ENCODE peak calls at places on chromosomes 4 and X, in five cellular contexts. One of them, this sample, is unnamed.

GRCh38 chr4:186734251-186734650 is 10.6 kb upstream of the FAT1 start:
- DNase-seq in MG63: no peak
- DNase-seq in CD8-positive, alpha-beta memory T cell: no peak
- DNase-seq in AG04450: no peak
- DNase-seq in iPS DF 6.9: no peak
- DNase-seq in this sample: no peak

GRCh38 chrX:74931214-74931613 is 6.0 kb upstream of the NEXMIF start:
- DNase-seq in MG63: no peak
- DNase-seq in CD8-positive, alpha-beta memory T cell: no peak
- DNase-seq in AG04450: no peak
- DNase-seq in iPS DF 6.9: peak; percentile 1
- DNase-seq in this sample: no peak

GRCh38 chrX:65871671-65872311 is 168.1 kb downstream of the VSIG4 start:
- DNase-seq in MG63: peak; percentile 2
- DNase-seq in CD8-positive, alpha-beta memory T cell: no peak
- DNase-seq in AG04450: no peak
- DNase-seq in iPS DF 6.9: peak; percentile 25
- DNase-seq in this sample: no peak

GRCh38 chr4:107279729-107280128 is 243.6 kb upstream of the DKK2 start:
- DNase-seq in MG63: no peak
- DNase-seq in CD8-positive, alpha-beta memory T cell: no peak
- DNase-seq in AG04450: no peak
- DNase-seq in iPS DF 6.9: no peak
- DNase-seq in this sample: no peak

GRCh38 chrX:153704021-153704526 is 16.3 kb downstream of the SLC6A8 start:
- DNase-seq in MG63: no peak
- DNase-seq in CD8-positive, alpha-beta memory T cell: no peak
- DNase-seq in AG04450: no peak
- DNase-seq in iPS DF 6.9: no peak
- DNase-seq in this sample: no peak

GRCh38 chr4:127799711-127800110 is 17.6 kb downstream of the HSPA4L start:
- DNase-seq in MG63: no peak
- DNase-seq in CD8-positive, alpha-beta memory T cell: no peak
- DNase-seq in AG04450: no peak
- DNase-seq in iPS DF 6.9: no peak
- DNase-seq in this sample: no peak

GRCh38 chrX:123348468-123348867 is 164.4 kb downstream of the GRIA3 start:
- DNase-seq in MG63: no peak
- DNase-seq in CD8-positive, alpha-beta memory T cell: no peak
- DNase-seq in AG04450: no peak
- DNase-seq in iPS DF 6.9: no peak
- DNase-seq in this sample: no peak

GRCh38 chr4:165692082-165692481 is 181.0 kb upstream of the TLL1 start:
- DNase-seq in MG63: no peak
- DNase-seq in CD8-positive, alpha-beta memory T cell: no peak
- DNase-seq in AG04450: no peak
- DNase-seq in iPS DF 6.9: no peak
- DNase-seq in this sample: no peak

GRCh38 chr4:156505341-156505955 is 466.2 kb downstream of the PDGFC start:
- DNase-seq in MG63: no peak
- DNase-seq in CD8-positive, alpha-beta memory T cell: no peak
- DNase-seq in AG04450: no peak
- DNase-seq in iPS DF 6.9: no peak
- DNase-seq in this sample: no peak

GRCh38 chr4:185839204-185839712 is 27.3 kb upstream of the SORBS2 start:
- DNase-seq in MG63: peak; percentile 95
- DNase-seq in CD8-positive, alpha-beta memory T cell: no peak
- DNase-seq in AG04450: peak; percentile 77
- DNase-seq in iPS DF 6.9: peak; percentile 89
- DNase-seq in this sample: no peak

GRCh38 chrX:16772460-16772859 is 13.8 kb upstream of the TXLNG start:
- DNase-seq in MG63: no peak
- DNase-seq in CD8-positive, alpha-beta memory T cell: no peak
- DNase-seq in AG04450: no peak
- DNase-seq in iPS DF 6.9: no peak
- DNase-seq in this sample: no peak

GRCh38 chr4:102627831-102628523 is 126.8 kb downstream of the NFKB1 start:
- DNase-seq in MG63: peak; percentile 50
- DNase-seq in CD8-positive, alpha-beta memory T cell: no peak
- DNase-seq in AG04450: peak; percentile 2
- DNase-seq in iPS DF 6.9: no peak
- DNase-seq in this sample: no peak

GRCh38 chrX:109632906-109633504 is 8.0 kb upstream of the KCNE5 start:
- DNase-seq in MG63: no peak
- DNase-seq in CD8-positive, alpha-beta memory T cell: no peak
- DNase-seq in AG04450: no peak
- DNase-seq in iPS DF 6.9: peak; percentile 1
- DNase-seq in this sample: no peak

GRCh38 chr4:164383187-164384181 is 370.4 kb upstream of the SMIM31 start:
- DNase-seq in MG63: peak; percentile 100
- DNase-seq in CD8-positive, alpha-beta memory T cell: no peak
- DNase-seq in AG04450: no peak
- DNase-seq in iPS DF 6.9: no peak
- DNase-seq in this sample: no peak

GRCh38 chr4:126582737-126583136 is 1050.0 kb upstream of the INTU start:
- DNase-seq in MG63: no peak
- DNase-seq in CD8-positive, alpha-beta memory T cell: no peak
- DNase-seq in AG04450: no peak
- DNase-seq in iPS DF 6.9: no peak
- DNase-seq in this sample: no peak

GRCh38 chrX:15158736-15159406 is 111.0 kb downstream of the ASB9 start:
- DNase-seq in MG63: no peak
- DNase-seq in CD8-positive, alpha-beta memory T cell: no peak
- DNase-seq in AG04450: no peak
- DNase-seq in iPS DF 6.9: no peak
- DNase-seq in this sample: no peak

GRCh38 chr4:165457793-165458192 is 79.0 kb downstream of the CPE start:
- DNase-seq in MG63: no peak
- DNase-seq in CD8-positive, alpha-beta memory T cell: no peak
- DNase-seq in AG04450: no peak
- DNase-seq in iPS DF 6.9: no peak
- DNase-seq in this sample: no peak

GRCh38 chrX:155959018-155959587 is 38.4 kb upstream of the IL9R start:
- DNase-seq in MG63: no peak
- DNase-seq in CD8-positive, alpha-beta memory T cell: no peak
- DNase-seq in AG04450: no peak
- DNase-seq in iPS DF 6.9: peak; percentile 16
- DNase-seq in this sample: no peak

GRCh38 chr4:122576261-122577188 is 44.3 kb downstream of the IL21 start:
- DNase-seq in MG63: no peak
- DNase-seq in CD8-positive, alpha-beta memory T cell: no peak
- DNase-seq in AG04450: no peak
- DNase-seq in iPS DF 6.9: no peak
- DNase-seq in this sample: no peak

GRCh38 chrX:70554081-70554480 is 109.4 kb downstream of the DLG3 start:
- DNase-seq in MG63: no peak
- DNase-seq in CD8-positive, alpha-beta memory T cell: no peak
- DNase-seq in AG04450: no peak
- DNase-seq in iPS DF 6.9: no peak
- DNase-seq in this sample: no peak

GRCh38 chr4:151627491-151627890 is 133.3 kb downstream of the GATB start:
- DNase-seq in MG63: no peak
- DNase-seq in CD8-positive, alpha-beta memory T cell: no peak
- DNase-seq in AG04450: no peak
- DNase-seq in iPS DF 6.9: no peak
- DNase-seq in this sample: no peak

GRCh38 chr4:184676093-184676492 is 26.6 kb downstream of the PRIMPOL start:
- DNase-seq in MG63: no peak
- DNase-seq in CD8-positive, alpha-beta memory T cell: no peak
- DNase-seq in AG04450: no peak
- DNase-seq in iPS DF 6.9: no peak
- DNase-seq in this sample: no peak

GRCh38 chrX:37746268-37746931 is 33.5 kb upstream of the CYBB start:
- DNase-seq in MG63: no peak
- DNase-seq in CD8-positive, alpha-beta memory T cell: no peak
- DNase-seq in AG04450: no peak
- DNase-seq in iPS DF 6.9: no peak
- DNase-seq in this sample: no peak

GRCh38 chr4:26557164-26557563 is 26.7 kb upstream of the TBC1D19 start:
- DNase-seq in MG63: peak; percentile 97
- DNase-seq in CD8-positive, alpha-beta memory T cell: no peak
- DNase-seq in AG04450: peak; percentile 93
- DNase-seq in iPS DF 6.9: no peak
- DNase-seq in this sample: no peak

GRCh38 chr4:124694961-124695598 is 17.5 kb downstream of the ANKRD50 start:
- DNase-seq in MG63: no peak
- DNase-seq in CD8-positive, alpha-beta memory T cell: no peak
- DNase-seq in AG04450: no peak
- DNase-seq in iPS DF 6.9: no peak
- DNase-seq in this sample: no peak

GRCh38 chrX:54157561-54157960 is 25.5 kb downstream of the FAM120C start:
- DNase-seq in MG63: no peak
- DNase-seq in CD8-positive, alpha-beta memory T cell: no peak
- DNase-seq in AG04450: no peak
- DNase-seq in iPS DF 6.9: no peak
- DNase-seq in this sample: no peak

GRCh38 chr4:121034010-121034409 is 38.3 kb downstream of the NDNF start:
- DNase-seq in MG63: no peak
- DNase-seq in CD8-positive, alpha-beta memory T cell: no peak
- DNase-seq in AG04450: no peak
- DNase-seq in iPS DF 6.9: no peak
- DNase-seq in this sample: no peak

GRCh38 chr4:48025005-48025404 is 8.4 kb downstream of the NIPAL1 start:
- DNase-seq in MG63: peak; percentile 10
- DNase-seq in CD8-positive, alpha-beta memory T cell: no peak
- DNase-seq in AG04450: no peak
- DNase-seq in iPS DF 6.9: no peak
- DNase-seq in this sample: no peak

GRCh38 chr4:136424052-136424451 is 1108.2 kb downstream of the PCDH18 start:
- DNase-seq in MG63: no peak
- DNase-seq in CD8-positive, alpha-beta memory T cell: no peak
- DNase-seq in AG04450: no peak
- DNase-seq in iPS DF 6.9: no peak
- DNase-seq in this sample: no peak

GRCh38 chr4:2745516-2745915 is 10.6 kb downstream of the TNIP2 start:
- DNase-seq in MG63: no peak
- DNase-seq in CD8-positive, alpha-beta memory T cell: no peak
- DNase-seq in AG04450: no peak
- DNase-seq in iPS DF 6.9: no peak
- DNase-seq in this sample: no peak

GRCh38 chr4:176729489-176729888 is 63.2 kb downstream of the VEGFC start:
- DNase-seq in MG63: no peak
- DNase-seq in CD8-positive, alpha-beta memory T cell: no peak
- DNase-seq in AG04450: no peak
- DNase-seq in iPS DF 6.9: no peak
- DNase-seq in this sample: no peak

GRCh38 chr4:4392501-4393183 is 5.7 kb downstream of the NSG1 start:
- DNase-seq in MG63: no peak
- DNase-seq in CD8-positive, alpha-beta memory T cell: no peak
- DNase-seq in AG04450: no peak
- DNase-seq in iPS DF 6.9: no peak
- DNase-seq in this sample: no peak

GRCh38 chr4:4394644-4395043 is 7.7 kb downstream of the NSG1 start:
- DNase-seq in MG63: peak; percentile 71
- DNase-seq in CD8-positive, alpha-beta memory T cell: no peak
- DNase-seq in AG04450: peak; percentile 11
- DNase-seq in iPS DF 6.9: no peak
- DNase-seq in this sample: no peak

GRCh38 chr4:4390521-4391240 is 3.8 kb downstream of the NSG1 start:
- DNase-seq in MG63: no peak
- DNase-seq in CD8-positive, alpha-beta memory T cell: no peak
- DNase-seq in AG04450: no peak
- DNase-seq in iPS DF 6.9: no peak
- DNase-seq in this sample: no peak

GRCh38 chr4:4390046-4390445 is 3.1 kb downstream of the NSG1 start:
- DNase-seq in MG63: no peak
- DNase-seq in CD8-positive, alpha-beta memory T cell: no peak
- DNase-seq in AG04450: no peak
- DNase-seq in iPS DF 6.9: no peak
- DNase-seq in this sample: no peak

GRCh38 chr4:4391866-4392265 is 5.0 kb downstream of the NSG1 start:
- DNase-seq in MG63: no peak
- DNase-seq in CD8-positive, alpha-beta memory T cell: no peak
- DNase-seq in AG04450: no peak
- DNase-seq in iPS DF 6.9: no peak
- DNase-seq in this sample: no peak
- H3K27me3 ChIP-seq in MG63: peaks cover 12% of the 10 kb centered on the region
- H3K27me3 ChIP-seq in CD8-positive, alpha-beta memory T cell: no peaks in the 10 kb centered on the region
- H3K27me3 ChIP-seq in AG04450: peaks cover 66% of the 10 kb centered on the region
- H3K27me3 ChIP-seq in iPS DF 6.9: no peaks in the 10 kb centered on the region
- H3K27me3 ChIP-seq in this sample: no peaks in the 10 kb centered on the region

GRCh38 chrX:131227608-131228007 is 61.5 kb downstream of the IGSF1 start:
- DNase-seq in MG63: no peak
- DNase-seq in CD8-positive, alpha-beta memory T cell: no peak
- DNase-seq in AG04450: no peak
- DNase-seq in iPS DF 6.9: no peak
- DNase-seq in this sample: no peak

GRCh38 chrX:131225078-131225477 is 64.0 kb downstream of the IGSF1 start:
- DNase-seq in MG63: no peak
- DNase-seq in CD8-positive, alpha-beta memory T cell: no peak
- DNase-seq in AG04450: no peak
- DNase-seq in iPS DF 6.9: no peak
- DNase-seq in this sample: no peak

DNA sequence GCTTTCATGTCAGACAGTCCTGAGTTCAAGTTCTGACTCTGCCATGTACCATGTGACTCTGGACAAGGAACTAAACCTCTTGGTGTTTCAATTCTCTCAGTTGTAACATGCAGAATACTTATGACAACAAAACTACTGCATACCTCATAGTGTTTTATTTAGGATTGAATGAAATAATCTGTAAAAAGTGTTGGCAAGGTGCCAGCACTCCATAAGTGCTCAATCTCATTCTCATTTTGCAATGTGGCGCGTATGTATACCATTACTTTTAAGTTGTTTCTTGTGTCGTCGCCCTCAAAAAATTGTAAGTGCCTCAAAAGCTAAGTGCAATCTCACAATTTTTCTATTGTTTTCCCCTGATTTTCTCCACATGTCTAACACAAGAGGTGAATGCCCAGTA is 62.5 kb downstream of the IGSF1 start:
- DNase-seq in MG63: no peak
- DNase-seq in CD8-positive, alpha-beta memory T cell: no peak
- DNase-seq in AG04450: no peak
- DNase-seq in iPS DF 6.9: no peak
- DNase-seq in this sample: no peak
- H3K27me3 ChIP-seq in MG63: no peaks in the 10 kb centered on the region
- H3K27me3 ChIP-seq in CD8-positive, alpha-beta memory T cell: no peaks in the 10 kb centered on the region
- H3K27me3 ChIP-seq in AG04450: no peaks in the 10 kb centered on the region
- H3K27me3 ChIP-seq in iPS DF 6.9: no peaks in the 10 kb centered on the region
- H3K27me3 ChIP-seq in this sample: no peaks in the 10 kb centered on the region

GRCh38 chr4:146763560-146763959 is 124.9 kb downstream of the POU4F2 start:
- DNase-seq in MG63: no peak
- DNase-seq in CD8-positive, alpha-beta memory T cell: no peak
- DNase-seq in AG04450: no peak
- DNase-seq in iPS DF 6.9: no peak
- DNase-seq in this sample: no peak
- H3K27me3 ChIP-seq in MG63: no peaks in the 10 kb centered on the region
- H3K27me3 ChIP-seq in CD8-positive, alpha-beta memory T cell: no peaks in the 10 kb centered on the region
- H3K27me3 ChIP-seq in AG04450: no peaks in the 10 kb centered on the region
- H3K27me3 ChIP-seq in iPS DF 6.9: no peaks in the 10 kb centered on the region
- H3K27me3 ChIP-seq in this sample: no peaks in the 10 kb centered on the region

GRCh38 chr4:173506780-173507211 is 23.2 kb downstream of the HAND2 start:
- DNase-seq in MG63: no peak
- DNase-seq in CD8-positive, alpha-beta memory T cell: no peak
- DNase-seq in AG04450: no peak
- DNase-seq in iPS DF 6.9: no peak
- DNase-seq in this sample: no peak
- H3K27me3 ChIP-seq in MG63: no peaks in the 10 kb centered on the region
- H3K27me3 ChIP-seq in CD8-positive, alpha-beta memory T cell: peaks cover 48% of the 10 kb centered on the region
- H3K27me3 ChIP-seq in AG04450: peaks cover 67% of the 10 kb centered on the region
- H3K27me3 ChIP-seq in iPS DF 6.9: peaks cover 98% of the 10 kb centered on the region
- H3K27me3 ChIP-seq in this sample: peaks cover 58% of the 10 kb centered on the region

This sample was measured in CD8-positive, alpha-beta T cell.